ENCODE peak calls at places on chromosomes 4 and X, in five cellular contexts. One of them, this sample, is unnamed.

GRCh38 chr4:105859233-105859632 is 36.0 kb upstream of the NPNT start:
- DNase-seq in PC-3: peak
- DNase-seq in left ventricle myocardium inferior: no peak
- DNase-seq in IMR-90: peak
- DNase-seq in Karpas-422: no peak
- DNase-seq in this sample: no peak

GRCh38 chr4:54109226-54110018 is 9.5 kb downstream of the GSX2 start:
- DNase-seq in PC-3: no peak
- DNase-seq in left ventricle myocardium inferior: no peak
- DNase-seq in IMR-90: no peak
- DNase-seq in Karpas-422: no peak
- DNase-seq in this sample: no peak

GRCh38 chr4:109408711-109409110 is 24.9 kb upstream of the SEC24B start:
- DNase-seq in PC-3: no peak
- DNase-seq in left ventricle myocardium inferior: no peak
- DNase-seq in IMR-90: no peak
- DNase-seq in Karpas-422: no peak
- DNase-seq in this sample: no peak

GRCh38 chr4:20249333-20249732 is 2.4 kb upstream of the SLIT2 start:
- DNase-seq in PC-3: peak
- DNase-seq in left ventricle myocardium inferior: no peak
- DNase-seq in IMR-90: peak
- DNase-seq in Karpas-422: peak
- DNase-seq in this sample: no peak

GRCh38 chr4:41103657-41104056 is 110.7 kb downstream of the APBB2 start:
- DNase-seq in PC-3: no peak
- DNase-seq in left ventricle myocardium inferior: no peak
- DNase-seq in IMR-90: no peak
- DNase-seq in Karpas-422: no peak
- DNase-seq in this sample: no peak

GRCh38 chr4:179927473-179927872 is 2315.7 kb upstream of the TENM3 start:
- DNase-seq in PC-3: no peak
- DNase-seq in left ventricle myocardium inferior: no peak
- DNase-seq in IMR-90: no peak
- DNase-seq in Karpas-422: no peak
- DNase-seq in this sample: no peak

GRCh38 chr4:120733968-120734367 is 188.6 kb downstream of the PRDM5 start:
- DNase-seq in PC-3: no peak
- DNase-seq in left ventricle myocardium inferior: no peak
- DNase-seq in IMR-90: no peak
- DNase-seq in Karpas-422: no peak
- DNase-seq in this sample: no peak

GRCh38 chr4:185801471-185801870 is 10.5 kb downstream of the SORBS2 start:
- DNase-seq in PC-3: no peak
- DNase-seq in left ventricle myocardium inferior: no peak
- DNase-seq in IMR-90: peak
- DNase-seq in Karpas-422: no peak
- DNase-seq in this sample: no peak

GRCh38 chr4:52833941-52834525 is 28.1 kb upstream of the RASL11B start:
- DNase-seq in PC-3: peak
- DNase-seq in left ventricle myocardium inferior: no peak
- DNase-seq in IMR-90: peak
- DNase-seq in Karpas-422: no peak
- DNase-seq in this sample: no peak

GRCh38 chr4:88975925-88976511 is 81.0 kb downstream of the FAM13A start:
- DNase-seq in PC-3: no peak
- DNase-seq in left ventricle myocardium inferior: no peak
- DNase-seq in IMR-90: no peak
- DNase-seq in Karpas-422: no peak
- DNase-seq in this sample: no peak

GRCh38 chr4:68369474-68369805 is 19.6 kb upstream of the YTHDC1 start:
- DNase-seq in PC-3: peak
- DNase-seq in left ventricle myocardium inferior: no peak
- DNase-seq in IMR-90: no peak
- DNase-seq in Karpas-422: no peak
- DNase-seq in this sample: no peak

GRCh38 chrX:80489166-80489565 is 68.9 kb downstream of the TENT5D start:
- DNase-seq in PC-3: no peak
- DNase-seq in left ventricle myocardium inferior: no peak
- DNase-seq in IMR-90: no peak
- DNase-seq in Karpas-422: no peak
- DNase-seq in this sample: no peak

GRCh38 chr4:141195095-141195707 is 25.5 kb upstream of the ZNF330 start:
- DNase-seq in PC-3: no peak
- DNase-seq in left ventricle myocardium inferior: no peak
- DNase-seq in IMR-90: no peak
- DNase-seq in Karpas-422: no peak
- DNase-seq in this sample: no peak

GRCh38 chrX:65196758-65197371 is 220.6 kb upstream of the ZC4H2 start:
- DNase-seq in PC-3: peak
- DNase-seq in left ventricle myocardium inferior: no peak
- DNase-seq in IMR-90: no peak
- DNase-seq in Karpas-422: no peak
- DNase-seq in this sample: peak

GRCh38 chr4:8737075-8737474 is 134.6 kb downstream of the HMX1 start:
- DNase-seq in PC-3: no peak
- DNase-seq in left ventricle myocardium inferior: no peak
- DNase-seq in IMR-90: no peak
- DNase-seq in Karpas-422: no peak
- DNase-seq in this sample: no peak

GRCh38 chr4:78926825-78927224 is 12.4 kb downstream of the PAQR3 start:
- DNase-seq in PC-3: no peak
- DNase-seq in left ventricle myocardium inferior: no peak
- DNase-seq in IMR-90: no peak
- DNase-seq in Karpas-422: no peak
- DNase-seq in this sample: no peak

GRCh38 chr4:7904942-7905341 is 34.7 kb downstream of the AFAP1 start:
- DNase-seq in PC-3: no peak
- DNase-seq in left ventricle myocardium inferior: no peak
- DNase-seq in IMR-90: peak
- DNase-seq in Karpas-422: no peak
- DNase-seq in this sample: no peak

DNA sequence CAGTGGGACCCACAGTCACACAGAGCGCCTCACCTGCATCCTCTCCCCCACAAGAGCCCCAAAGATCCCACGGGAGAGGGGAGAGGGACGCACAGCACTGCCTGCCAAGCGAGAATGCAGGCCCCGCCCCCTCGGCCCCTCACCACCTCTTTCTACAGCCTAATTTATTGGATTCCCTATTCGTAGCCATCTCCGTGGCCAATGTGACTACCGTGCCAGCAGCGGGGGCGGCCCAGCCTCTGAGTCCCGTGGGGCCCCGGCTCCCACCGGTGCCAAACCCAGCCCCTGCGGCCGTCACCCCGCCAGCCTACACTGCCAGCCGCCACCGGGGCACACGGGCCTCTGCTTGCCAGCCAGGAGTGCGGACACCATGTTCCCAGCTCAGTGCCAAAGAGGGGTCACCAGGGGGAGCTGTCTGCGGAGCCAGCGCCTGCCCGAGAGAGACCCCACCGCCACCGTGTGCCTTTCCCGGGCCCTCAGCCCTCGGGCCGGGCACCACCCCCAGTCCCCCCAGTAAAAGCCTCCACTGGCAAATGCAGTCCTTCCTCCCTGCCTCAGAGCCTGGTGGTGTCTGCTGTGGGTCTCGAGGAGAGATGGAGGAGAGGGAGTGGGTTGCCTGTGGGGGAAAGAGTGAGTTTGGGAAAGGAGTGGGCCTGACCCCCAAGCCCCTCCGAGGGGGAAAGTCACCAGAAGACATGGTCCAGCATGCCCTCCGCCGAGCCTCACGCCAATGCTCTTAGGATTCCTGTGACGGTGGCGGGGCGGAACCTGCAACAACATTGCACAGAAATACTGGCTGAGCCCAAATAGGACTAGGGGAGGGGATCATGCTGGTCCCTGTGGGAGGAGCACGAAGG is 19.6 kb upstream of the PLXNB3 start:
- DNase-seq in PC-3: peak
- DNase-seq in left ventricle myocardium inferior: no peak
- DNase-seq in IMR-90: no peak
- DNase-seq in Karpas-422: peak
- DNase-seq in this sample: peak
- H3K4me3 ChIP-seq in PC-3: no peak
- H3K4me3 ChIP-seq in left ventricle myocardium inferior: peak
- H3K4me3 ChIP-seq in IMR-90: no peak
- H3K4me3 ChIP-seq in Karpas-422: peak
- H3K4me3 ChIP-seq in this sample: peak

GRCh38 chr4:2962614-2963184 is 507 bp downstream of the NOP14 start:
- DNase-seq in PC-3: peak
- DNase-seq in left ventricle myocardium inferior: no peak
- DNase-seq in IMR-90: peak
- DNase-seq in Karpas-422: peak
- DNase-seq in this sample: no peak

GRCh38 chr4:2964077-2964471 is 703 bp downstream of the GRK4 start:
- DNase-seq in PC-3: no peak
- DNase-seq in left ventricle myocardium inferior: no peak
- DNase-seq in IMR-90: no peak
- DNase-seq in Karpas-422: no peak
- DNase-seq in this sample: no peak

GRCh38 chr4:2968381-2968780 is 5.0 kb downstream of the GRK4 start:
- DNase-seq in PC-3: no peak
- DNase-seq in left ventricle myocardium inferior: no peak
- DNase-seq in IMR-90: no peak
- DNase-seq in Karpas-422: no peak
- DNase-seq in this sample: no peak

GRCh38 chr4:2963185-2964076 is at the start of the genes GRK4 and NOP14:
- DNase-seq in PC-3: peak
- DNase-seq in left ventricle myocardium inferior: peak
- DNase-seq in IMR-90: peak
- DNase-seq in Karpas-422: peak
- DNase-seq in this sample: peak

DNA sequence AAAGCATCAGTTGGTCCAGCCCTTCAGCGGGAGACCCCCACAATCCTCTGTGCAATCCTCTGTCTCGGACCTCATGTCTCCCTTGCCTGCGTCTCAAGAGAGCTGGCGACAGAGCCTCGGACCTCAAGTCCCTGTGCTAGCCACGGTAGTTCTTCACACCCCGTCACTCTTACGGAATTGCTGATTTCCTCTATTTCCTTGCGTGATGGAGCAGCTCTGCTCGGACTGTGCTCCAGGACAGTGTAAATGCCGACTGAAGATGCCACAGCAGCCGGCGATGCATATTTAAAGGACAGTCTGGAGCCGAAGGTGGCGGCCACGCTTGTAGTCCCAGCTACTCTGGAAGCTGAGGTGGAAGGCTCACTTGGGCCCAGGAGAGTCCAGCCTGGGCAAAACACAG is 1.9 kb downstream of the GRK4 start:
- DNase-seq in PC-3: no peak
- DNase-seq in left ventricle myocardium inferior: no peak
- DNase-seq in IMR-90: no peak
- DNase-seq in Karpas-422: no peak
- DNase-seq in this sample: no peak
- H3K4me3 ChIP-seq in PC-3: no peak
- H3K4me3 ChIP-seq in left ventricle myocardium inferior: peak
- H3K4me3 ChIP-seq in IMR-90: no peak
- H3K4me3 ChIP-seq in Karpas-422: no peak
- H3K4me3 ChIP-seq in this sample: no peak

DNA sequence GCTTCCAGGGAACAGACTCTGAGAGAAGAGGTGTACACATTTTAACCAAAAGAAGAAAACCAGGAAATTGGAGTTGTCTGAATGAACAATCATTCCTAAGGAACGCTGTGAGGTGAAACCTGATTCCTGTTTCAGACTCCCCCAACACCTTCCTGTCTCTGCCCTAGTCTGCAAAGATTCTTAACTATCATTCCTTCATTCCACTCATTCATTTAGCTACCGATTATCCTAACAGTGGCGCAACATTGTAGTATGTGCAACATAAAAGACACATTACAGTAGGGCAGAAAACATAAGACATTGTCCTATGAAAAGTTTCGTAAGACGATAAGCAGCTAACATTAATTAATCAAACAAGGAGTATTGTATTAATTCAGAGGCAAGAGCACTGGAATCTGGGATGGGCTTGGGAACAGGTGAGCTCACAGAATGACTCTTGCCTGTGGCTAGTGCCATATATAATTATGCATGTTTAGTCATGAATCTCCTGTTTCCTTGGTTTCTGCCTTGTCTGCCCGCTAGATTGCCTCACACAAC is 23.8 kb upstream of the ADH7 start:
- DNase-seq in PC-3: peak
- DNase-seq in left ventricle myocardium inferior: no peak
- DNase-seq in IMR-90: peak
- DNase-seq in Karpas-422: no peak
- DNase-seq in this sample: no peak
- H3K4me3 ChIP-seq in PC-3: no peak
- H3K4me3 ChIP-seq in left ventricle myocardium inferior: no peak
- H3K4me3 ChIP-seq in IMR-90: no peak
- H3K4me3 ChIP-seq in Karpas-422: no peak
- H3K4me3 ChIP-seq in this sample: no peak

GRCh38 chrX:153922932-153923857 is 2.9 kb downstream of the ARHGAP4 start:
- DNase-seq in PC-3: peak
- DNase-seq in left ventricle myocardium inferior: peak
- DNase-seq in IMR-90: peak
- DNase-seq in Karpas-422: no peak
- DNase-seq in this sample: peak
- H3K4me3 ChIP-seq in PC-3: no peak
- H3K4me3 ChIP-seq in left ventricle myocardium inferior: no peak
- H3K4me3 ChIP-seq in IMR-90: no peak
- H3K4me3 ChIP-seq in Karpas-422: no peak
- H3K4me3 ChIP-seq in this sample: no peak

DNA sequence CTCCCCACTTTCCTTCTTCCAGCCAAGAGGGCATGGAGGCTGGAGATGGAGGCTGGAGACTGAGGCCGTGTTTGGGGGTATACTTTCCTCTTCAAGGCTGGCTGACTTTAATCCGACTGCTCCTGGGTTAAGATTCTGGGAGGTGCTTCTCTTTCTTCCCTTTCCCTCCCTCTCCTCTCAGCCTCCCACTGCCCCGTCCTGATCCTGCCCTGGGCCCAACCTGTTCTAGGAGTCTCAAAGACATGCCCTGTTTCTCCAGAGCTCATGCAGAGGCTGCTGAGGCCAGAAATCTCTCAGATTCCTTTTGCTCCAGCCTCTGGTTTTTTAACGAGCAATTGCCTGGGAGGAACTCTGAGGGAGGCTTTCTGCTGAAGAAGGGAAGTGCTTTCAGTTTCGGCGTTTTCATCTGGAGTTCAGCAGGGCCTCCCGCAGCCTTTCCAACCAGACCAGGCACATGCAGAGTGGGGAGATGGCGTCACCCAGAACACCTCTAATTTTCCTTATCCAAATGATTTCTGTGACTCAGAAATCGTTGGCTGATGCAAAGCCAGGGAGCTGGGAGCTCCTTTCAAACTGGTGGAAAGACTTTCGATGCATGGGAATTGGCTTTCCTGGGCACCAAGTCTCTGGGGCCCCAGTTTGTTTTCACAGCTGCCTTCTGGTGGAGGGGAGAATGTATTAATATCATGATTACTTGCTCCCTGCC is 34.5 kb upstream of the FAM9C start:
- DNase-seq in PC-3: no peak
- DNase-seq in left ventricle myocardium inferior: peak
- DNase-seq in IMR-90: peak
- DNase-seq in Karpas-422: no peak
- DNase-seq in this sample: no peak
- H3K4me3 ChIP-seq in PC-3: no peak
- H3K4me3 ChIP-seq in left ventricle myocardium inferior: peak
- H3K4me3 ChIP-seq in IMR-90: no peak
- H3K4me3 ChIP-seq in Karpas-422: no peak
- H3K4me3 ChIP-seq in this sample: no peak

This sample was measured in BE2C.